ENCODE peak calls at places on chromosomes 11 and 22, in seven cellular contexts. One of them, this sample, is unnamed. For H3K27me3, the result is how much of the 10 kb centered on the place peaks cover.

GRCh38 chr11:67349036-67349435 is 4.3 kb downstream of the POLD4 start:
- DNase-seq in neural progenitor cell: no peak
- DNase-seq in mammary epithelial cell: no peak
- DNase-seq in ascending aorta: no peak
- DNase-seq in ovary: no peak
- DNase-seq in heart right ventricle: no peak
- DNase-seq in HCT116: no peak
- DNase-seq in this sample: no peak

GRCh38 chr11:10455637-10456487 is 798 bp downstream of the AMPD3 start:
- DNase-seq in neural progenitor cell: peak
- DNase-seq in heart right ventricle: peak
- DNase-seq in mammary epithelial cell: peak
- DNase-seq in ovary: no peak
- DNase-seq in ascending aorta: peak
- DNase-seq in HCT116: peak
- DNase-seq in this sample: peak

GRCh38 chr11:121929581-121929980 is 186.4 kb downstream of the BLID start:
- DNase-seq in heart right ventricle: peak
- DNase-seq in ascending aorta: no peak
- DNase-seq in neural progenitor cell: peak
- DNase-seq in HCT116: no peak
- DNase-seq in ovary: peak
- DNase-seq in mammary epithelial cell: no peak
- DNase-seq in this sample: no peak

GRCh38 chr11:81970886-81971285 is 762.8 kb downstream of the FAM181B start:
- DNase-seq in mammary epithelial cell: no peak
- DNase-seq in HCT116: no peak
- DNase-seq in ovary: no peak
- DNase-seq in neural progenitor cell: no peak
- DNase-seq in ascending aorta: no peak
- DNase-seq in heart right ventricle: no peak
- DNase-seq in this sample: no peak

GRCh38 chr11:11772865-11773515 is 68.8 kb upstream of the USP47 start:
- DNase-seq in heart right ventricle: no peak
- DNase-seq in ascending aorta: no peak
- DNase-seq in ovary: no peak
- DNase-seq in HCT116: no peak
- DNase-seq in mammary epithelial cell: no peak
- DNase-seq in neural progenitor cell: no peak
- DNase-seq in this sample: no peak

GRCh38 chr11:64037027-64037633 is 1.4 kb downstream of the FLRT1 start:
- DNase-seq in HCT116: no peak
- DNase-seq in ascending aorta: no peak
- DNase-seq in mammary epithelial cell: no peak
- DNase-seq in heart right ventricle: no peak
- DNase-seq in ovary: no peak
- DNase-seq in neural progenitor cell: peak
- DNase-seq in this sample: no peak

GRCh38 chr22:27438271-27438980 is 363.1 kb downstream of the MN1 start:
- DNase-seq in ovary: peak
- DNase-seq in heart right ventricle: no peak
- DNase-seq in ascending aorta: no peak
- DNase-seq in HCT116: no peak
- DNase-seq in mammary epithelial cell: no peak
- DNase-seq in neural progenitor cell: peak
- DNase-seq in this sample: no peak

GRCh38 chr11:69297926-69298777 is 4.2 kb downstream of the MYEOV start:
- DNase-seq in neural progenitor cell: no peak
- DNase-seq in HCT116: peak
- DNase-seq in ascending aorta: peak
- DNase-seq in ovary: no peak
- DNase-seq in heart right ventricle: peak
- DNase-seq in mammary epithelial cell: peak
- DNase-seq in this sample: peak

GRCh38 chr11:121478226-121478894 is 25.6 kb upstream of the SORL1-AS1 start:
- DNase-seq in heart right ventricle: no peak
- DNase-seq in ascending aorta: no peak
- DNase-seq in neural progenitor cell: no peak
- DNase-seq in mammary epithelial cell: peak
- DNase-seq in ovary: no peak
- DNase-seq in HCT116: no peak
- DNase-seq in this sample: no peak

GRCh38 chr11:130527648-130528300 is 79.3 kb downstream of the ADAMTS15 start:
- DNase-seq in ovary: no peak
- DNase-seq in HCT116: no peak
- DNase-seq in ascending aorta: no peak
- DNase-seq in mammary epithelial cell: no peak
- DNase-seq in neural progenitor cell: no peak
- DNase-seq in heart right ventricle: peak
- DNase-seq in this sample: no peak

GRCh38 chr11:112555491-112556364 is 295.1 kb upstream of the PLET1 start:
- DNase-seq in mammary epithelial cell: peak
- DNase-seq in ovary: peak
- DNase-seq in ascending aorta: no peak
- DNase-seq in HCT116: peak
- DNase-seq in heart right ventricle: peak
- DNase-seq in neural progenitor cell: peak
- DNase-seq in this sample: peak

GRCh38 chr22:37012262-37012904 is 6.9 kb downstream of the TST start:
- DNase-seq in HCT116: no peak
- DNase-seq in mammary epithelial cell: no peak
- DNase-seq in heart right ventricle: peak
- DNase-seq in neural progenitor cell: no peak
- DNase-seq in ascending aorta: no peak
- DNase-seq in ovary: no peak
- DNase-seq in this sample: no peak

GRCh38 chr22:40533712-40534378 is 102.7 kb downstream of the MRTFA start:
- DNase-seq in neural progenitor cell: peak
- DNase-seq in ascending aorta: no peak
- DNase-seq in heart right ventricle: no peak
- DNase-seq in mammary epithelial cell: peak
- DNase-seq in HCT116: no peak
- DNase-seq in ovary: no peak
- DNase-seq in this sample: no peak

GRCh38 chr11:61613711-61614254 is 32.9 kb upstream of the SYT7 start:
- DNase-seq in mammary epithelial cell: no peak
- DNase-seq in neural progenitor cell: no peak
- DNase-seq in ovary: no peak
- DNase-seq in HCT116: no peak
- DNase-seq in ascending aorta: no peak
- DNase-seq in heart right ventricle: no peak
- DNase-seq in this sample: no peak

GRCh38 chr22:38180841-38181452 is 683 bp downstream of the PLA2G6 start:
- DNase-seq in ascending aorta: no peak
- DNase-seq in heart right ventricle: peak
- DNase-seq in neural progenitor cell: no peak
- DNase-seq in mammary epithelial cell: peak
- DNase-seq in ovary: peak
- DNase-seq in HCT116: no peak
- DNase-seq in this sample: peak

GRCh38 chr11:108494182-108494581 is 4.0 kb downstream of the POGLUT3 start:
- DNase-seq in HCT116: no peak
- DNase-seq in heart right ventricle: no peak
- DNase-seq in mammary epithelial cell: no peak
- DNase-seq in neural progenitor cell: no peak
- DNase-seq in ovary: no peak
- DNase-seq in ascending aorta: no peak
- DNase-seq in this sample: no peak

GRCh38 chr11:116724813-116725212 is 48.0 kb downstream of the BUD13 start:
- DNase-seq in ascending aorta: no peak
- DNase-seq in ovary: no peak
- DNase-seq in mammary epithelial cell: no peak
- DNase-seq in neural progenitor cell: no peak
- DNase-seq in heart right ventricle: no peak
- DNase-seq in HCT116: no peak
- DNase-seq in this sample: no peak

GRCh38 chr22:32164084-32164894 is 5.2 kb upstream of the C22orf42 start:
- DNase-seq in heart right ventricle: no peak
- DNase-seq in mammary epithelial cell: no peak
- DNase-seq in ascending aorta: no peak
- DNase-seq in HCT116: no peak
- DNase-seq in neural progenitor cell: peak
- DNase-seq in ovary: no peak
- DNase-seq in this sample: no peak

GRCh38 chr11:87263439-87263838 is 225.7 kb downstream of the TMEM135 start:
- DNase-seq in neural progenitor cell: no peak
- DNase-seq in heart right ventricle: no peak
- DNase-seq in ascending aorta: no peak
- DNase-seq in mammary epithelial cell: no peak
- DNase-seq in ovary: no peak
- DNase-seq in HCT116: no peak
- DNase-seq in this sample: no peak

GRCh38 chr11:109734602-109735001 is 312.6 kb downstream of the C11orf87 start:
- DNase-seq in HCT116: no peak
- DNase-seq in neural progenitor cell: no peak
- DNase-seq in mammary epithelial cell: no peak
- DNase-seq in ovary: no peak
- DNase-seq in ascending aorta: no peak
- DNase-seq in heart right ventricle: no peak
- DNase-seq in this sample: no peak

GRCh38 chr22:48742191-48742555 is 1085.5 kb downstream of the BRD1 start:
- DNase-seq in mammary epithelial cell: no peak
- DNase-seq in HCT116: no peak
- DNase-seq in ascending aorta: peak
- DNase-seq in neural progenitor cell: no peak
- DNase-seq in heart right ventricle: no peak
- DNase-seq in ovary: no peak
- DNase-seq in this sample: no peak

GRCh38 chr22:42340695-42341383 is 70.4 kb upstream of the TCF20 start:
- DNase-seq in neural progenitor cell: peak
- DNase-seq in HCT116: no peak
- DNase-seq in ovary: no peak
- DNase-seq in ascending aorta: no peak
- DNase-seq in mammary epithelial cell: no peak
- DNase-seq in heart right ventricle: no peak
- DNase-seq in this sample: no peak

GRCh38 chr11:119852741-119853140 is 123.7 kb upstream of the NECTIN1 start:
- DNase-seq in mammary epithelial cell: no peak
- DNase-seq in ascending aorta: no peak
- DNase-seq in neural progenitor cell: no peak
- DNase-seq in heart right ventricle: no peak
- DNase-seq in ovary: no peak
- DNase-seq in HCT116: no peak
- DNase-seq in this sample: no peak

DNA sequence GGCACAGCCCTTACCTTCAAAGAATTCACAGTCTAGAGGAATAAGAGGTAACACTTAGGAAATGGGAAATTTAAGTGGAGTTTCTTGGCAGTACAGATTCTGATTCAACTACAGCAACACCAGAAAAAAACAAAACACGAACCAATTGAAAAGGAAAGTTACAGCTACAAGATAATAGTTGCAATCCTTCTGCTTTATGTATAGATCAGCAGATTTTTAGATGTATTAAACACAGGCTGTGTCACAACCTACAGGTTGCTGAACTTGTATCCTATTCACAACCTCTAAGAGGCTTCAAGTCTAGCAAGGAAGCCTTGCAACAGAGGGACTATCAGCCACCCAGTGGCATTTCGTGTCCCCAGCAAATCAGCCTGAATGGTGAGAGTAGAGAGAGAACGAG is 43.8 kb upstream of the CHST1 start:
- DNase-seq in heart right ventricle: no peak
- DNase-seq in HCT116: no peak
- DNase-seq in ovary: no peak
- DNase-seq in neural progenitor cell: no peak
- DNase-seq in ascending aorta: no peak
- DNase-seq in mammary epithelial cell: no peak
- DNase-seq in this sample: no peak
- H3K27me3 ChIP-seq in heart right ventricle: under half
- H3K27me3 ChIP-seq in HCT116: half or more
- H3K27me3 ChIP-seq in ovary: under half
- H3K27me3 ChIP-seq in neural progenitor cell: half or more
- H3K27me3 ChIP-seq in ascending aorta: under half
- H3K27me3 ChIP-seq in mammary epithelial cell: under half
- H3K27me3 ChIP-seq in this sample: under half

GRCh38 chr11:71979582-71979981 is 19.1 kb upstream of the IL18BP start:
- DNase-seq in HCT116: no peak
- DNase-seq in heart right ventricle: no peak
- DNase-seq in ascending aorta: no peak
- DNase-seq in mammary epithelial cell: no peak
- DNase-seq in ovary: no peak
- DNase-seq in neural progenitor cell: no peak
- DNase-seq in this sample: no peak
- TF ChIP-seq CTCF in HCT116: no peak
- TF ChIP-seq CTCF in heart right ventricle: no peak
- TF ChIP-seq CTCF in ascending aorta: no peak
- TF ChIP-seq CTCF in mammary epithelial cell: no peak
- TF ChIP-seq CTCF in ovary: no peak
- TF ChIP-seq CTCF in neural progenitor cell: no peak
- TF ChIP-seq CTCF in this sample: no peak

GRCh38 chr11:36265793-36266628 is 23.2 kb downstream of the COMMD9 start:
- DNase-seq in ovary: peak
- DNase-seq in mammary epithelial cell: peak
- DNase-seq in ascending aorta: no peak
- DNase-seq in neural progenitor cell: peak
- DNase-seq in HCT116: peak
- DNase-seq in heart right ventricle: peak
- DNase-seq in this sample: peak
- H3K27me3 ChIP-seq in ovary: under half
- H3K27me3 ChIP-seq in mammary epithelial cell: under half
- H3K27me3 ChIP-seq in ascending aorta: under half
- H3K27me3 ChIP-seq in neural progenitor cell: under half
- H3K27me3 ChIP-seq in HCT116: under half
- H3K27me3 ChIP-seq in heart right ventricle: under half
- H3K27me3 ChIP-seq in this sample: under half

GRCh38 chr11:76512851-76513653 is 68.2 kb downstream of the EMSY start:
- DNase-seq in mammary epithelial cell: peak
- DNase-seq in ovary: no peak
- DNase-seq in ascending aorta: no peak
- DNase-seq in HCT116: peak
- DNase-seq in neural progenitor cell: peak
- DNase-seq in heart right ventricle: no peak
- DNase-seq in this sample: no peak
- TF ChIP-seq CTCF in mammary epithelial cell: peak
- TF ChIP-seq CTCF in ovary: no peak
- TF ChIP-seq CTCF in ascending aorta: no peak
- TF ChIP-seq CTCF in HCT116: peak
- TF ChIP-seq CTCF in neural progenitor cell: peak
- TF ChIP-seq CTCF in heart right ventricle: peak
- TF ChIP-seq CTCF in this sample: no peak

GRCh38 chr11:88487646-88488045 is 150.1 kb upstream of the CTSC start:
- DNase-seq in heart right ventricle: no peak
- DNase-seq in neural progenitor cell: no peak
- DNase-seq in ascending aorta: no peak
- DNase-seq in ovary: no peak
- DNase-seq in mammary epithelial cell: no peak
- DNase-seq in HCT116: no peak
- DNase-seq in this sample: no peak

GRCh38 chr11:88489030-88489429 is 151.5 kb upstream of the CTSC start:
- DNase-seq in heart right ventricle: no peak
- DNase-seq in ascending aorta: no peak
- DNase-seq in mammary epithelial cell: peak
- DNase-seq in neural progenitor cell: no peak
- DNase-seq in ovary: no peak
- DNase-seq in HCT116: no peak
- DNase-seq in this sample: no peak

GRCh38 chr11:88480217-88480616 is 142.7 kb upstream of the CTSC start:
- DNase-seq in HCT116: no peak
- DNase-seq in neural progenitor cell: no peak
- DNase-seq in heart right ventricle: no peak
- DNase-seq in ovary: no peak
- DNase-seq in mammary epithelial cell: peak
- DNase-seq in ascending aorta: no peak
- DNase-seq in this sample: no peak

GRCh38 chr11:88482871-88483301 is 145.3 kb upstream of the CTSC start:
- DNase-seq in HCT116: no peak
- DNase-seq in ascending aorta: no peak
- DNase-seq in mammary epithelial cell: peak
- DNase-seq in ovary: no peak
- DNase-seq in neural progenitor cell: no peak
- DNase-seq in heart right ventricle: no peak
- DNase-seq in this sample: no peak

GRCh38 chr11:88484873-88485621 is 147.5 kb upstream of the CTSC start:
- DNase-seq in neural progenitor cell: peak
- DNase-seq in ovary: no peak
- DNase-seq in HCT116: peak
- DNase-seq in heart right ventricle: no peak
- DNase-seq in ascending aorta: no peak
- DNase-seq in mammary epithelial cell: peak
- DNase-seq in this sample: peak
- H3K27me3 ChIP-seq in neural progenitor cell: under half
- H3K27me3 ChIP-seq in ovary: under half
- H3K27me3 ChIP-seq in HCT116: under half
- H3K27me3 ChIP-seq in heart right ventricle: under half
- H3K27me3 ChIP-seq in ascending aorta: under half
- H3K27me3 ChIP-seq in mammary epithelial cell: under half
- H3K27me3 ChIP-seq in this sample: under half